ENCODE peak calls at places on chromosomes 6 and 20, in seven cellular contexts. U is breast epithelium, S is heart left ventricle, E is stomach, I is NB4, T is transverse colon, N is H54. A is an unnamed sample.

GRCh38 chr20:13333036-13333435 is 112.0 kb downstream of the ISM1 start:
- DNase-seq in S (no peak), E (no peak), T (no peak), N (no peak), U (no peak), I (no peak), A (no peak)

GRCh38 chr6:20827798-20828197 is 293.5 kb downstream of the CDKAL1 start:
- DNase-seq in N (no peak), U (no peak), I (no peak), S (no peak), E (no peak), T (no peak), A (no peak)

GRCh38 chr6:65116326-65116725 is 590.7 kb downstream of the EYS start:
- DNase-seq in I (no peak), N (no peak), U (no peak), E (no peak), S (no peak), T (no peak), A (no peak)

GRCh38 chr20:32251470-32251869 is 26.0 kb upstream of the KIF3B start:
- DNase-seq in E (no peak), S (no peak), I (no peak), N (no peak), T (no peak), U (no peak), A (no peak)

GRCh38 chr20:47708140-47708807 is 77.0 kb downstream of the SULF2 start:
- DNase-seq in S (no peak), U (no peak), N (no peak), E (no peak), I (no peak), T (no peak), A (no peak)

GRCh38 chr6:134675110-134676038 is 274.5 kb downstream of the ALDH8A1 start:
- DNase-seq in U (no peak), N (no peak), I (no peak), T (no peak), E (no peak), S (no peak), A (no peak)

GRCh38 chr6:139439278-139439813 is 64.9 kb upstream of the CITED2 start:
- DNase-seq in E (no peak), N (no peak), T (no peak), I (peak; percentile 35), U (no peak), S (no peak), A (no peak)

GRCh38 chr6:1267057-1267732 is 44.7 kb upstream of the FOXQ1 start:
- DNase-seq in S (no peak), T (no peak), N (no peak), E (no peak), U (no peak), I (peak; percentile 13), A (no peak)

GRCh38 chr20:1212607-1213396 is 9.5 kb downstream of the C20orf202 start:
- DNase-seq in I (peak; percentile 80), N (peak; percentile 74), S (peak; percentile 75), U (no peak), T (peak; percentile 71), E (peak; percentile 73), A (peak; percentile 74)

GRCh38 chr20:36824142-36824940 is 50.8 kb upstream of the DSN1 start:
- DNase-seq in I (no peak), S (no peak), T (no peak), E (no peak), N (no peak), U (no peak), A (no peak)

GRCh38 chr6:13505345-13505734 is 17.9 kb upstream of the GFOD1 start:
- DNase-seq in E (no peak), S (no peak), N (no peak), U (no peak), T (no peak), I (no peak), A (no peak)

DNA sequence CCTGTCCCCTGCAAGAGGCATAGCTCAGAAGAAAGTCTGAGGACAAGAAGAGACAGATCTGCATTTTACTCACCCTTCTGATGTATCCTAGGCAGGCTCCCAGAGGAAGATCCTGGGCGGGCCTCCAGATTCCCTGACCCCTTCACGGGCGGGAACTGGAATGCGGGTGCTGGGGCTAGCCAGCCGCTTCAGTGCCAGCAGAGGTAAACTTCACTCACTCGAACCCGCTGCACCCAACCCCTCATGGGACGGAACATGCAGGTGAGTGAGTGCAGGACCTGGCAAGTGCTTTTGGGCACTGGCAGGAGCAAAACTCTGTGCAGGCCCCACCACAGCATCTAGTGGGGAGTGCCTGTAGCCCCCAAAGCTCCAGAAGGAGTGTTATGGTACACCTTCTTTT is 171.8 kb downstream of the MMS22L start:
- DNase-seq in I (no peak), N (no peak), S (no peak), U (no peak), T (no peak), E (no peak), A (no peak)
- TF ChIP-seq POLR2A in I (no peak), N (no peak), S (no peak), U (no peak), T (no peak), E (no peak), A (no peak)

DNA sequence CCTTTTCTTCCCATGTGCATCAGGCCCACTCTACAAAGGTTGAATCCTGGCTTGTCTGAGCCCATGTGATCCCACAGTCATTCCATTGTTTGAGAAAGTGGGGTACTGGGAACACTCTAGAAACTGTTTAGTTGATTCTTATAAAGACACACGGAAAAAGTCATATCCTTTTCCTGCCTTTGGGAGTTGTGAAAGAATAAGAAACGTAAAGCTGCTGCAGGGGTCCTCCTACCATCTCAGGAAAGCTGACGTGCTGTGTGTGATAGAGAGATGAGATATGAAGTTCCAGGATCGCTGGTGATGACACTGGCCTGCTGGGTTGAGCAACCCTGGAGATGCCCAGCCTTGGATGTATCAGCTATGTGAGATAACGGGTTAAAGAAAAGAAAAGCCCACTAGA is 21.3 kb upstream of the HLA-DRB5 start:
- DNase-seq in S (no peak), I (no peak), T (no peak), U (no peak), N (no peak), E (no peak), A (no peak)
- TF ChIP-seq POLR2A in S (no peak), I (no peak), T (no peak), U (no peak), N (no peak), E (no peak), A (no peak)

GRCh38 chr6:7311171-7311570 is 1.8 kb downstream of the SSR1 start:
- DNase-seq in T (no peak), I (no peak), E (no peak), S (no peak), U (no peak), N (no peak), A (no peak)

GRCh38 chr6:7313505-7314165 is 636 bp upstream of the SSR1 start:
- DNase-seq in I (no peak), N (no peak), E (no peak), U (no peak), T (no peak), S (no peak), A (no peak)

GRCh38 chr6:7311920-7312615 is 931 bp downstream of the SSR1 start:
- DNase-seq in N (no peak), T (no peak), U (no peak), I (peak; percentile 25), E (no peak), S (no peak), A (no peak)

GRCh38 chr6:7314414-7314813 is 1.4 kb upstream of the SSR1 start:
- DNase-seq in I (no peak), S (no peak), E (no peak), T (no peak), N (no peak), U (no peak), A (no peak)

DNA sequence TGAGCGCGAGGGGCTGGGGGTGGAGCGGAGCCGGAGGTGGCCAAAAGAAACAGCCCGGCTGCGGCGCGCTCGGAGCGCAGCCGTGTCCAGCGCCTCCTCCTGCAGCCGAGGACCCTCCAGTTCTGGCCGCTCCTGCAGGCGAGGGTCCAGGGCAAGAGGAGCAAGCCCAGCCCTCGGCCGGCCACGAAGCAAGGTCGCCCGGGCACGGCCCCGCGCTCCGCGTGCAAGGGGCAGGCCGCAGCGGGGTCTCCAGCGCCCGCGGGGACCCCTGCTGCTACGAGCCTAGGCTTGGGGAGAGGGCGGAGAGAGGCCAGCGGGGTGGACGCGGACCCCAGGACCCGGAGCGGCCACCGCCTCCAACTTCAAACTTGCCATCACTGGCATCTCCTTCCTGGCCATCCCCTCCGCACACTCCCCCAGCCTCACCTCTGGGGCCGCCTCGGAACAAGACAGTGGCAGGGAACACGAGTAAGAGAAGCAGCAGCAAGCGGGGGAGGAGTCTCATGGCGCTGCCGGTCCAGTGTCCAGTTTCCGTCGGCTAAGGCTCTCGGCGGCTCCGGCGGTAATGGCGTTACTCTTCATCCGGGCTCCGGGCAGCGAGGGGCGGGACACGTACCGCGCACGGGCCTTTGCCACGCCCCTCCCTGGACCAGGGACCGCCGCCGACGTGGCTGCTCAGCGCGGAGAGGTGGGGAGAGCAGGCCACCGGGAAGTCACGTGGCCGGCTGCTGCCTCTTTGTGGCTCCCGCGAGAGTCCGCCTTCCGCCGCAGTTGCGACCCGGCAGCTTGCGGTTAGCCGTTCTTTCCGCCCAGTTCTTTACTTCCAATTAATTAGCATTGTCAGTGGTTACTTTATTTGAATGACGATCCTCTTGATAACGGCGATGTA is at the start of gene SSR1:
- DNase-seq in E (peak; percentile 98), U (peak; percentile 97), N (peak; percentile 99), S (peak; percentile 99), I (peak; percentile 99), T (peak; percentile 98), A (peak; percentile 98)
- TF ChIP-seq POLR2A in E (no peak), U (peak; percentile 51), N (peak; percentile 79), S (no peak), I (peak; percentile 87), T (peak; percentile 79), A (peak; percentile 95)

GRCh38 chr6:46652603-46653438 is at the start of the genes CYP39A1 and SLC25A27:
- DNase-seq in N (no peak), S (peak; percentile 95), U (peak; percentile 90), T (peak; percentile 96), I (peak; percentile 65), E (peak; percentile 96), A (peak; percentile 97)
- TF ChIP-seq POLR2A in N (no peak), S (no peak), U (peak; percentile 12), T (peak; percentile 62), I (no peak), E (no peak), A (peak; percentile 36)

GRCh38 chr6:142946924-142947701 is 2.1 kb upstream of the HIVEP2 start:
- DNase-seq in N (peak; percentile 62), T (peak; percentile 89), U (peak; percentile 81), I (peak; percentile 65), E (peak; percentile 83), S (peak; percentile 91), A (peak; percentile 90)
- TF ChIP-seq POLR2A in N (peak; percentile 28), T (peak; percentile 59), U (no peak), I (peak; percentile 33), E (no peak), S (no peak), A (peak; percentile 81)

GRCh38 chr6:35297541-35298481 is at the start of gene DEF6:
- DNase-seq in T (peak; percentile 89), U (peak; percentile 88), N (peak; percentile 20), S (peak; percentile 82), I (peak; percentile 99), E (peak; percentile 92), A (peak; percentile 92)
- TF ChIP-seq POLR2A in T (peak; percentile 70), U (no peak), N (no peak), S (no peak), I (peak; percentile 83), E (no peak), A (peak; percentile 84)

DNA sequence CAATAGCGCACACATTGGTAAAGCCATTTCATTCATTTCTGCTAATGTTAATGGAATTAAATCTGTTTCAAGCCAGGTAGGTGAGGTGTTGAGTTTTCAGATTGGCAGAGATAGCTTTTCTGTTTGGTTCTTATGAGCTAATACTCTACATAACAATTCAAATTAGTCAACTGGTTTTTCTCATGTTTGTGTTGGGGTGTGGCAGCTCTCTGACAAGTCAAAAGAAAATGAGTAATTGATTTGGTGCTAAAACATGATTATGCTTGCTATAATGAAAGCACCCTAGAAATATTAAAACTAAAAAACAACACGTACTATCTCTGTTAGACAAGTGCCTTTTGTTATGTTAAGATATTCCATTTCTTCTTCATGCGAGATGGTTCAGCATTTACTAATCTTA is 13.6 kb downstream of the PPP1R14C start:
- DNase-seq in U (no peak), T (no peak), I (no peak), E (no peak), N (no peak), S (no peak), A (no peak)
- TF ChIP-seq POLR2A in U (no peak), T (no peak), I (no peak), E (no peak), N (no peak), S (no peak), A (no peak)